ENCODE peak calls at places on chromosomes 2 and 18, in four cellular contexts. A is AG04450, P is upper lobe of right lung, K is fibroblast of mammary gland. D is an unnamed sample.
A peak's percentile ranks its signal among the peaks of the same experiment; 100 is the strongest.

GRCh38 chr2:11742702-11743530 is 3.5 kb upstream of the LPIN1 start:
- DNase-seq in A (no peak), K (no peak), P (no peak), D (no peak)

GRCh38 chr2:39881494-39881893 is 102.4 kb upstream of the THUMPD2 start:
- DNase-seq in A (no peak), K (peak; percentile 21), P (no peak), D (no peak)

GRCh38 chr2:120594856-120595685 is 140.6 kb upstream of the GLI2 start:
- DNase-seq in P (no peak), K (peak; percentile 13), A (no peak), D (no peak)

GRCh38 chr18:57846258-57846657 is 43.1 kb upstream of the ATP8B1 start:
- DNase-seq in P (no peak), K (peak; percentile 30), A (peak; percentile 11), D (no peak)

GRCh38 chr2:169507698-169508097 is 1.8 kb upstream of the KLHL41 start:
- DNase-seq in A (no peak), P (no peak), K (peak; percentile 75), D (peak; percentile 11)

GRCh38 chr2:98842136-98842535 is 93.9 kb downstream of the CRACDL start:
- DNase-seq in A (no peak), K (no peak), P (no peak), D (no peak)

GRCh38 chr2:13212115-13212514 is 495.4 kb downstream of the TRIB2 start:
- DNase-seq in A (no peak), P (no peak), K (no peak), D (no peak)

GRCh38 chr2:144466637-144467036 is 53.3 kb downstream of the ZEB2 start:
- DNase-seq in A (no peak), P (no peak), K (no peak), D (no peak)

GRCh38 chr2:11665028-11665427 is 5.0 kb downstream of the NTSR2 start:
- DNase-seq in P (no peak), A (no peak), K (no peak), D (no peak)

GRCh38 chr2:219844756-219845155 is 217.3 kb downstream of the SLC4A3 start:
- DNase-seq in P (no peak), K (no peak), A (no peak), D (peak; percentile 40)

DNA sequence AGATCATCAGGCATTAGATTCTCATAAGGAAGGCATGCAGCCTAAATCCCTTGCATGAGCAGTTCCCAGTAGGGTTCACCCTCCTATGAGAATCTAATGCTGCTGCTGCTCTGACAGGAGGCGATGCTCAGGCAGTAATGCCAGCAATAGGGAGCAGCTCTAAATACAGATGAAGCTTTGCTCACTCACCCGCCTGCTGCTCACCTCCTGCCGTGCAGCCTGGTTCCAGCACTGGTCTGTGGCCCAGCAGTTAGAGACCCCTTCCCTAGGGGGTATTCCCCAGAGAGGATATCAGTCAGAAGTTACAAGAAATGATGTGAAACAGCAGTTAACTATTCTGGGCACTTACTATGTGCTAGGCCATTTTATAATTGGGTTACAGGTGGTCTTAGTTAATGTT is 226.0 kb downstream of the KCNJ3 start:
- DNase-seq in P (no peak), A (no peak), K (no peak), D (no peak)
- TF ChIP-seq CTCF in P (no peak), A (no peak), K (no peak), D (no peak)

GRCh38 chr2:47072018-47072691 is 83.0 kb downstream of the STPG4 start:
- DNase-seq in K (peak; percentile 99), A (no peak), P (peak; percentile 85), D (no peak)
- TF ChIP-seq CTCF in K (peak; percentile 41), A (peak; percentile 25), P (no peak), D (no peak)

DNA sequence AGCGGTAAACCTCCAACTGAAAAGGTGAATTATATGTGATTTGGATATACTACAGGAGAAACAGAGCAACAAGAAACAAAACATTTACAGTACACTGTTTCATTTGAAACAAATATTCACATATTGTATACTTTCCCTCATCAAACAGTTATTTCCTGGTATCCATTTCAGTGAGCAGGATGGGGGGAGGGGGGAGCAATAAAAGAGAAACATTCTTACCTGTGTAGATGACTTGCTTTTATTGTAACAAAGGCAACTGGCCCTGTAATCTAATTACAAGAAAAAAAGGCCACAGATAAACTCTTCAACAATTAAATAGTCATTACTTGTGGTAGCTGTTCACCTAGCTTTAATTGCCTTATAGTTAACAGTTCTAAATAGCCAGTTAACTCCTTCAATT is 3.9 kb upstream of the PPP1CB start:
- DNase-seq in A (no peak), K (no peak), P (no peak), D (no peak)
- TF ChIP-seq CTCF in A (no peak), K (no peak), P (no peak), D (no peak)

GRCh38 chr2:38741542-38741852 is 9.7 kb downstream of the SRSF7 start:
- DNase-seq in P (no peak), K (no peak), A (no peak), D (no peak)

GRCh38 chr2:38739524-38739923 is 11.6 kb downstream of the SRSF7 start:
- DNase-seq in P (no peak), K (no peak), A (no peak), D (no peak)

GRCh38 chr2:38743672-38744398 is 7.3 kb downstream of the SRSF7 start:
- DNase-seq in P (no peak), A (no peak), K (no peak), D (no peak)

GRCh38 chr2:38742797-38743559 is 8.2 kb downstream of the SRSF7 start:
- DNase-seq in A (no peak), P (no peak), K (no peak), D (no peak)

GRCh38 chr2:38740851-38741541 is 10.2 kb downstream of the SRSF7 start:
- DNase-seq in K (peak; percentile 59), A (no peak), P (no peak), D (no peak)
- TF ChIP-seq CTCF in K (peak; percentile 43), A (peak; percentile 39), P (peak; percentile 64), D (peak; percentile 34)

GRCh38 chr2:9162841-9163240 is 43.8 kb upstream of the ASAP2 start:
- DNase-seq in A (no peak), K (no peak), P (no peak), D (no peak)

GRCh38 chr2:9164112-9164608 is 42.5 kb upstream of the ASAP2 start:
- DNase-seq in K (no peak), P (no peak), A (no peak), D (no peak)

GRCh38 chr2:9163306-9164111 is 43.1 kb upstream of the ASAP2 start:
- DNase-seq in K (peak; percentile 68), A (no peak), P (no peak), D (no peak)

GRCh38 chr2:9158786-9159779 is 47.5 kb upstream of the ASAP2 start:
- DNase-seq in K (no peak), A (no peak), P (no peak), D (no peak)

DNA sequence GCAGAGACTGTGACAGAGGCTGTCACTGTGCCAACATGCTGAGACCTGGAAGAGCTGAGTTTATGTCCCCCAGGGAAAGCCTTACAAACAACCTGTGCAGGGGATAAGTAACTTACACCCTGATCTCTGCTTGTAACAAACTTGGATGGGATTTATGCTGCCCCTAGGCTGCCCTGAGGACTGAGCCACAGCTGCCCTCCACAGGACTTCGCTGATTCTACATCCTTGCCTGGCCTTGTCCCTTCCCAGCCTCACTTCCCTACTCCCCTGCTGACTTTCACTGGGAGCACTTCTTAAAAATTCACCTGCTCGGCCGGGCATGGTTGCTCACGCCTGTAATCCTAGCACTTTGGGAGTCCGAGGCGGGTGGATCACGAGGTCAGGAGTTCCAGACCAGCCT is 45.9 kb upstream of the ASAP2 start:
- DNase-seq in P (no peak), K (no peak), A (no peak), D (no peak)
- TF ChIP-seq CTCF in P (no peak), K (no peak), A (no peak), D (no peak)

DNA sequence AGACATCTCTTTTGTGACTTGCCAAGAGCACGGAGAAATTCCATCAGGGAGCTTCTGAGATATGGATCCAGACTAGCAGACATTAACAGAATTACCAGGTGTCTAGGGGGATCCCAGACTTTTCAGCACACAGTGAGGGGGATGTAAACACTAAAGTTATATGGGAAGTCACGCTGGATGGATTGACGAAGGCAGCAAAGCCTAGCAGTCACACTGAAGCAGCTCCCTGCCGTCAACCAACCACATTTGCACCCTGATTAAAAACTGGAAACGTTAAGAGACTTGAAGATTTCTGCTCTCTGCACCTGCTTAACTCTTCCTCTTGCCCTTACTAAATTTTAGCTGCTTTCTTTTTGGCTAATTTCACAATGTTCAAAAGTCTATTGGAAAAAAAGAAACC is 62.5 kb upstream of the BCL2L11 start:
- DNase-seq in P (no peak), A (no peak), K (no peak), D (no peak)
- TF ChIP-seq CTCF in P (no peak), A (no peak), K (no peak), D (no peak)

D was measured in GM10248.